ENCODE peak calls at places on chromosomes 2 and 18, in five cellular contexts. T is CD8-positive, alpha-beta T cell; M is SJSA1; D is trophoblast cell; B is transverse colon. C is an unnamed sample.
A peak's percentile ranks its signal among the peaks of the same experiment; 100 is the strongest.

GRCh38 chr2:233223059-233223894 is 28.2 kb upstream of the ATG16L1 start:
- DNase-seq in T (no peak), M (peak; percentile 50), D (no peak), B (no peak), C (no peak)

GRCh38 chr2:120793682-120794403 is 58.2 kb downstream of the GLI2 start:
- DNase-seq in T (no peak), M (no peak), D (no peak), B (no peak), C (no peak)

GRCh38 chr2:70608373-70608772 is 54.7 kb upstream of the TGFA start:
- DNase-seq in T (no peak), M (no peak), D (no peak), B (no peak), C (no peak)

GRCh38 chr2:173830169-173830568 is 135.0 kb downstream of the SP3 start:
- DNase-seq in T (no peak), M (no peak), D (no peak), B (no peak), C (no peak)

GRCh38 chr2:122804494-122804893 is 1049.0 kb downstream of the TSN start:
- DNase-seq in T (no peak), M (no peak), D (no peak), B (no peak), C (no peak)

GRCh38 chr2:185279999-185280398 is 458.6 kb upstream of the FSIP2 start:
- DNase-seq in T (no peak), M (no peak), D (no peak), B (no peak), C (no peak)

GRCh38 chr18:75714766-75715165 is 287.3 kb upstream of the SMIM21 start:
- DNase-seq in T (no peak), M (no peak), D (no peak), B (no peak), C (no peak)

GRCh38 chr18:76620326-76620813 is 125.3 kb upstream of the ZNF516 start:
- DNase-seq in T (peak; percentile 57), M (peak; percentile 20), D (no peak), B (peak; percentile 54), C (peak; percentile 42)

GRCh38 chr2:148251993-148252392 is 231.1 kb downstream of the MBD5 start:
- DNase-seq in T (no peak), M (no peak), D (no peak), B (no peak), C (no peak)

GRCh38 chr2:233013027-233013461 is at the start of gene NGEF:
- DNase-seq in T (no peak), M (no peak), D (no peak), B (peak; percentile 91), C (no peak)

GRCh38 chr2:241855245-241855887 is 3.3 kb downstream of the PDCD1 start:
- DNase-seq in T (no peak), M (no peak), D (no peak), B (no peak), C (no peak)

GRCh38 chr2:183248866-183249567 is 124.8 kb downstream of the NUP35 start:
- DNase-seq in T (no peak), M (peak; percentile 22), D (no peak), B (no peak), C (no peak)

GRCh38 chr2:170339324-170339723 is 161.4 kb downstream of the MYO3B start:
- DNase-seq in T (no peak), M (no peak), D (no peak), B (no peak), C (no peak)

GRCh38 chr2:11187083-11187619 is 31.9 kb downstream of the SLC66A3 start:
- DNase-seq in T (no peak), M (peak; percentile 71), D (peak; percentile 33), B (no peak), C (no peak)

GRCh38 chr2:199456383-199457146 is 1.2 kb downstream of the SATB2 start:
- DNase-seq in T (no peak), M (peak; percentile 47), D (no peak), B (no peak), C (no peak)

GRCh38 chr2:101302016-101302415 is 6.5 kb downstream of the RNF149 start:
- DNase-seq in T (no peak), M (no peak), D (no peak), B (no peak), C (peak; percentile 57)

GRCh38 chr2:88549616-88550292 is 77.5 kb downstream of the EIF2AK3 start:
- DNase-seq in T (no peak), M (no peak), D (peak; percentile 61), B (no peak), C (no peak)

GRCh38 chr2:36461039-36461681 is 105.6 kb downstream of the CRIM1 start:
- DNase-seq in T (no peak), M (peak; percentile 87), D (no peak), B (no peak), C (no peak)

GRCh38 chr2:67877281-67877680 is 185.5 kb downstream of the C1D start:
- DNase-seq in T (no peak), M (no peak), D (no peak), B (no peak), C (no peak)

GRCh38 chr2:207528980-207529329 is 807 bp upstream of the CREB1 start:
- DNase-seq in T (peak; percentile 73), M (no peak), D (peak; percentile 10), B (peak; percentile 53), C (no peak)

GRCh38 chr2:127014630-127015029 is 92.3 kb downstream of the BIN1 start:
- DNase-seq in T (peak; percentile 7), M (peak; percentile 7), D (no peak), B (no peak), C (no peak)

GRCh38 chr2:183348492-183348891 is 224.2 kb downstream of the NUP35 start:
- DNase-seq in T (no peak), M (no peak), D (no peak), B (no peak), C (no peak)

GRCh38 chr2:112960230-112960825 is 17.5 kb upstream of the IL36G start:
- DNase-seq in T (no peak), M (no peak), D (no peak), B (no peak), C (no peak)

GRCh38 chr2:172943563-172943962 is 132.1 kb upstream of the MAP3K20 start:
- DNase-seq in T (no peak), M (no peak), D (no peak), B (no peak), C (no peak)

GRCh38 chr2:226756131-226756530 is 43.5 kb downstream of the IRS1 start:
- DNase-seq in T (no peak), M (peak; percentile 73), D (peak; percentile 43), B (no peak), C (no peak)
- H3K4me1 ChIP-seq in T (no peaks in the 10 kb centered on the region), M (peaks cover 70% of the 10 kb centered on the region), D (peaks cover 7% of the 10 kb centered on the region), B (peaks cover 32% of the 10 kb centered on the region), C (no peaks in the 10 kb centered on the region)

DNA sequence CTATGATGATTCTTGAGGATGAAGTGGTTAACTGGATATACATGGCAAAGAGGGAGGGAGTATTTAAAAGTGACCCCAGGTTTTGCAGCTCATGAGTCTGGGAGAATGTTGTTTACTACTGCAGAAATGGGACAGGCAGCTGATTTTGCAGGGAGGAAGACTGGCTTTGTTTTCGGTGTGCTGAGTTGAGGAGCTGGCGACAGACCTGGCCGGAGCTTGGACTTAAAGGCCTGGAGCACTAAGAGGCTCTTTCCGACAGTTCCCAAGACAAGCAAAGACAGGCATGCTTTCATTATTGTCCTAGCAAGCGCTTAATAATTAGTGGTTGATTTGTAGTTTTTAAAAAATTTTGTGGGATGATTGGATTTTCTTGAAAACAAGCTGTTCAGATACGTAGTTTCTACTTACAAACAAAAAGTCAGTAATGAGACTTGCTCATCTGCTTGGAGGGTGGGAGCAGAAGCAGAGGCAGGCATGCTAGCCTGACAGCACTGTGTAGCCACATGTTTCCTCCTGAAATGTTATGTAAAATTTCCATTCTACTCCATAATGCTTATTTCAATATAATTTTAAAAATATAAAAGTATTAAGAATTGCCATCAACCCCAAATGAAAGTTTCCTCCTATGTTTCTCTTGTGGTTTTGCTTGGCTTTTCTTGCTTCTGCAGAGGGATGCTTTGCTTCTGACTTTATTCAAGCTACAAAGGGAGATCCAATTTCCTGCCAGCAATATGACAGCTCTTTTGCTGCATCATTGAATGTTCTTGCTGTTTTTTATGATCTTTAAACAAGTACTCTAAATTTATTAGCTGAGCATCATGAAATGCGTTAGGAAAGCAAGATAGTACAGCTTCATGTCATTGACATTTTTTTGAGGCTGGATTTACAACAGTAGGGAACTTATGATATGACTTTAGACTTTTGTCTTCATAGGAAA is 75.8 kb downstream of the PHLPP1 start:
- DNase-seq in T (no peak), M (no peak), D (no peak), B (no peak), C (no peak)
- H3K4me1 ChIP-seq in T (peaks cover 10% of the 10 kb centered on the region), M (peaks cover 10% of the 10 kb centered on the region), D (peaks cover 4% of the 10 kb centered on the region), B (peaks cover 54% of the 10 kb centered on the region), C (no peaks in the 10 kb centered on the region)

GRCh38 chr2:85606116-85606455 is 3.6 kb upstream of the TMEM150A start:
- DNase-seq in T (no peak), M (no peak), D (no peak), B (no peak), C (no peak)

GRCh38 chr2:85604568-85605339 is 2.3 kb upstream of the TMEM150A start:
- DNase-seq in T (no peak), M (no peak), D (no peak), B (no peak), C (no peak)

GRCh38 chr2:85611217-85611704 is 605 bp downstream of the C2orf68 start:
- DNase-seq in T (no peak), M (no peak), D (no peak), B (no peak), C (no peak)

GRCh38 chr2:85605406-85606115 is 3.1 kb upstream of the TMEM150A start:
- DNase-seq in T (no peak), M (peak; percentile 95), D (no peak), B (no peak), C (no peak)

DNA sequence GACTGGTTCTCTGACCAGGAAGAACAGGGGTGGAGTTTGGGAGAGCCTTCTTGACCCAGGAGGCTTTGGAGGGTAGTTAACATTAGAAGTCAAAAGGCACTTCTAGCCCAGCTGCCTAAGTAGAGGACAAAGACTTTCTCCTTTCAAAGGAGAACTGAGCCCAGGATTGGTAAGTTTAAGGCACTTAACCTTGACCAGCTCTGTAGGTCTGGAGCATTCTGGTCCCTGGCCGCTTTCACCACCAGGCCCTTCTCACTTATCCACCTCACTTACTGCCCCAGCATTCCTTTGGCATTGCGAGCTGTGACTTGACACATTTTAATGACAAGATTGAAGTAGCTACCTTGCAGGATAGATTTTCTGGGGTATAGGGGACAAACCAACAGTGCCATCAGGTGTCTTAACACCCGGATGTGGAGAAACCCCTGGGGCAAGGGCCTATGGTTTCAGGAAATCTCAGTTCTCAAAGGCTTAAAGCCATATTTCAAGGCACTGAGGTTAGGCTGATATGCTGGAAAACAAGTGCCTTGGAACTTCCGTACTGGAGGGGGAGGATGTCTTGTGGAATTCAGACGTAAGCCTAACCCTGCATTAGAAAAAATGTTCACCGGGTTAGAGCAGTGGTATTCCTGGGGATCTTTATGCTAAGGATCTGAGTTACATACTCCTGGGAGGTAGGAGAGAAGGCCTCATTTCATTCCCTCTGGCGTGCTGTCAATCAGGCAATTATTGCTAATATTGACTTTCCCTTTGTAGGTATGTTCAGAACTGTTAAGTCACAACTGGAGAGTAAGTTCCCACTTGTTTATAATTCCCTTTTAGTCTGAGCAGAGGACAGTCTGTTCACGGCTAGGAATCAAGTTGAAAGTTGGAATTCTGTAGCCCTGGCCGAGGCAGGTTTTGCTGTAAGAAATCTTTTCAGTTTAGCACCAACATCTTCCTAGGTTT is 4.3 kb downstream of the C2orf68 start:
- DNase-seq in T (no peak), M (no peak), D (peak; percentile 97), B (no peak), C (peak; percentile 46)
- H3K4me1 ChIP-seq in T (peaks cover 35% of the 10 kb centered on the region), M (peaks cover 46% of the 10 kb centered on the region), D (no peaks in the 10 kb centered on the region), B (peaks cover 36% of the 10 kb centered on the region), C (peaks cover 23% of the 10 kb centered on the region)

DNA sequence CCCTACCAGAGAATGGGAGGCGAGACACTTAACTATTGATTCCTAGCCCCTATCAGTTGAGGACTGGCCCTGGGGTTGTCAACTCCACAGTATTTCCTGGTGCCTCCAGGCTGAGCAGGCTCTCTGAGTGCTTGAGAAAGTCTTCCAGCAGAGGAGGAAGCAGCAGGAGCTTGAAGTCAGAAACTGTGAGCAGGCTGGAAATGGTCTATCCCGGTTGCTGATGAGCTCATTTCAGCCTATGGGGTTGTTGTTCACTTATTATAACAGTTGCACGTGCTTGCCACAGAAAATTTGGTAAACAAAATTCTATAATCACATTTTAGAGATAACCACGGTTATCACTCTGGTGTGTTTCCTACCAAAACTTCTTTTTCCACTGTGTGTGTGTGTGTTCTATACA is 254.7 kb upstream of the THUMPD2 start:
- DNase-seq in T (no peak), M (no peak), D (no peak), B (no peak), C (no peak)
- H3K4me1 ChIP-seq in T (no peaks in the 10 kb centered on the region), M (peaks cover 12% of the 10 kb centered on the region), D (no peaks in the 10 kb centered on the region), B (peaks cover under 1% of the 10 kb centered on the region), C (no peaks in the 10 kb centered on the region)